ENCODE peak calls at places on chromosome 22, in six cellular contexts. S is tibial artery; D is CD8-positive, alpha-beta T cell; O is transverse colon; P is upper lobe of right lung; I is pancreas. K is an unnamed sample.

GRCh38 chr22:35074583-35074982 is 8.6 kb downstream of the ISX start:
- DNase-seq in S (no peak), I (no peak), P (no peak), D (no peak), O (no peak), K (no peak)

GRCh38 chr22:50209893-50210292 is 9.1 kb downstream of the SELENOO start:
- DNase-seq in D (peak; percentile 57), P (peak; percentile 81), O (peak; percentile 68), I (no peak), S (peak; percentile 61), K (peak; percentile 84)

GRCh38 chr22:46748948-46749681 is 11.1 kb upstream of the CERK start:
- DNase-seq in I (no peak), D (peak; percentile 73), O (no peak), S (no peak), P (peak; percentile 67), K (no peak)

GRCh38 chr22:17536269-17536668 is 27.0 kb upstream of the SLC25A18 start:
- DNase-seq in P (no peak), D (no peak), I (no peak), S (no peak), O (no peak), K (no peak)

GRCh38 chr22:17563936-17564391 is 666 bp downstream of the SLC25A18 start:
- DNase-seq in I (no peak), O (peak; percentile 27), P (no peak), S (peak; percentile 35), D (no peak), K (no peak)

GRCh38 chr22:32533265-32534068 is 58.9 kb downstream of the FBXO7 start:
- DNase-seq in S (no peak), I (no peak), D (no peak), O (no peak), P (no peak), K (no peak)

GRCh38 chr22:49036513-49036912 is 791.2 kb downstream of the BRD1 start:
- DNase-seq in D (no peak), P (no peak), I (no peak), S (no peak), O (no peak), K (no peak)

GRCh38 chr22:29704528-29705285 is 15.1 kb upstream of the CABP7 start:
- DNase-seq in I (peak; percentile 62), D (no peak), O (no peak), P (no peak), S (no peak), K (peak; percentile 30)

GRCh38 chr22:19041403-19042074 is 80.7 kb downstream of the DGCR2 start:
- DNase-seq in O (no peak), P (peak; percentile 40), S (peak; percentile 15), D (no peak), I (peak; percentile 35), K (peak; percentile 9)

GRCh38 chr22:29267462-29267857 is 321 bp downstream of the RHBDD3 start:
- DNase-seq in I (no peak), O (no peak), P (no peak), D (no peak), S (no peak), K (no peak)

GRCh38 chr22:31695423-31695822 is 33.4 kb upstream of the PISD start:
- DNase-seq in D (no peak), S (no peak), P (no peak), O (no peak), I (no peak), K (peak; percentile 7)

GRCh38 chr22:36465232-36466021 is 16.0 kb downstream of the TXN2 start:
- DNase-seq in P (peak; percentile 87), O (peak; percentile 80), D (no peak), I (peak; percentile 92), S (peak; percentile 76), K (peak; percentile 62)

GRCh38 chr22:26689553-26690301 is 32.3 kb downstream of the MIAT start:
- DNase-seq in P (no peak), D (no peak), O (no peak), I (no peak), S (no peak), K (no peak)

GRCh38 chr22:32512267-32512982 is 37.8 kb downstream of the FBXO7 start:
- DNase-seq in O (no peak), P (no peak), S (no peak), D (no peak), I (no peak), K (no peak)

GRCh38 chr22:17486313-17486712 is 77.0 kb upstream of the SLC25A18 start:
- DNase-seq in P (no peak), S (no peak), I (peak; percentile 79), O (no peak), D (no peak), K (no peak)

GRCh38 chr22:44351685-44352377 is 39.1 kb upstream of the SHISAL1 start:
- DNase-seq in S (no peak), D (no peak), O (peak; percentile 54), I (no peak), P (no peak), K (no peak)

GRCh38 chr22:45268167-45268957 is 16.4 kb upstream of the UPK3A start:
- DNase-seq in D (peak; percentile 7), I (no peak), O (peak; percentile 45), P (no peak), S (no peak), K (peak; percentile 65)

GRCh38 chr22:29755889-29756288 is 10.9 kb downstream of the ZMAT5 start:
- DNase-seq in S (no peak), P (no peak), I (no peak), O (no peak), D (no peak), K (no peak)

GRCh38 chr22:25100402-25100801 is 99.3 kb upstream of the CRYBB3 start:
- DNase-seq in S (no peak), I (no peak), O (no peak), P (no peak), D (no peak), K (no peak)

GRCh38 chr22:28822930-28823481 is 22.6 kb upstream of the XBP1 start:
- DNase-seq in S (no peak), O (peak; percentile 23), I (no peak), P (no peak), D (no peak), K (no peak)

DNA sequence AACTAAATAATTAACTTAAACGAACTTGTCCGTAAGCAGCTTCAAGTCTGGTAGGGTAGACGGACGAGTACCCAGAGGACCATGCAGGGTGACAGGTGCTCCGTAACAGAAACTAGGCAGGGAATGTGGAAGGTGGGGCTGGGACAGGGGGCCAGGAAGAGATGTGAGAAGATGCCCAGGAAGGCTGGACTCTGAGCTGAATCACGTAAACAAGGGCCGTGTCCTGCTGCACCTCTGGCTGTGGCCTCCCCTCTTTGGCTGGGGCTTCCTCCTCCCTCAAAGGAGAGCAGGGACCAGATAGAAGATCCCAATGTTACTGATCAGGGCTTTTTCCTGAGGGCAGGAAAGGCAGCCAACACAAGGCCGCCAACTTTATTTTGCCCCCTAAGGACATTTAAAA is 47.9 kb downstream of the PACSIN2 start:
- DNase-seq in I (no peak), D (no peak), S (no peak), P (no peak), O (no peak), K (no peak)
- H3K4me1 ChIP-seq in I (peaks cover 3% of the 10 kb centered on the region), D (no peaks in the 10 kb centered on the region), S (no peaks in the 10 kb centered on the region), P (peaks cover 30% of the 10 kb centered on the region), O (peaks cover 13% of the 10 kb centered on the region), K (peaks cover 21% of the 10 kb centered on the region)

DNA sequence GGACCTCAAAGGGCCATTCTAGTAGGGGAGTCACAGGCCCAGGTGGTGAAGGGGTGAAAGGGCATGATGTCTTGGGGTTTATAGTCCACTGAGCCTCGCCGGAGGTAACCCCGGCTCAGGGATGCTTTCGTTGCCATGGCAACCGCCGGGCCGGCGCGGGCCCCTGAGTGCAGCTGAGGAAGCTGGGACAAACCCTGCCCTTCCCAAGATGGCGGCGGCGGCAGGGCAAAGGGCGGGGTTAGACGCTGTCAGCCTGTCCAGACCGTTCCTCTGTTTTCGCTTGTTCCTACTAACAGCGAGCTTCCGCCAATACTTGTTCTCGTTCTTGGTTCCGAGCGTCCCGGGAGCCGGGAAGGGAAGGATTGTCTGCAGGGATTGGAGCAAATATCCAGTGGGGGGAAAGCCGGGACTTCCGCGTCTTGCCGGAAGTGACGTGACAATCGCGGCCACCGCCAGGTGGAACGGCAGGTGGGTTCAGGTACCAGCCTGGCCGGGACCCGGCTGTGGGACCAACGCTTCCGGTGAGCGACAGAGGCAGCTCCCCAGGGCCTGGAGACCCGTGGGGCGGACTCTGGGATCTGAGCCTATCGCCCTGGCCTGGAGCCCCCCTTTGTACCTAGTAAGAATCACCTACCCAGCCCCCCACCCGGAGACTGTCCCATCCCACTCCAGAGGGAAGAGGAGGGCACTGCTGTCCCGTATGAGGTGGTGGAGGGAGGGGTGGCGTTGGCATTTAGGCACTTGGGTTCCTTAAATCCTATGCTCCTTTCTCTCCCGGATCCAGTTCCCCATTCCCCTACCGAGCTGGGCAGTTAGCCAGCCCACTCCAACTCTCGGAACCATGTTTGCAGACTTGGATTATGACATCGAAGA is at the start of gene PICK1:
- DNase-seq in O (peak; percentile 85), S (peak; percentile 95), I (peak; percentile 89), P (peak; percentile 95), D (peak; percentile 56), K (peak; percentile 90)
- TF ChIP-seq CTCF in O (peak; percentile 66), S (no peak), I (no peak), P (no peak), D (no peak), K (no peak)

DNA sequence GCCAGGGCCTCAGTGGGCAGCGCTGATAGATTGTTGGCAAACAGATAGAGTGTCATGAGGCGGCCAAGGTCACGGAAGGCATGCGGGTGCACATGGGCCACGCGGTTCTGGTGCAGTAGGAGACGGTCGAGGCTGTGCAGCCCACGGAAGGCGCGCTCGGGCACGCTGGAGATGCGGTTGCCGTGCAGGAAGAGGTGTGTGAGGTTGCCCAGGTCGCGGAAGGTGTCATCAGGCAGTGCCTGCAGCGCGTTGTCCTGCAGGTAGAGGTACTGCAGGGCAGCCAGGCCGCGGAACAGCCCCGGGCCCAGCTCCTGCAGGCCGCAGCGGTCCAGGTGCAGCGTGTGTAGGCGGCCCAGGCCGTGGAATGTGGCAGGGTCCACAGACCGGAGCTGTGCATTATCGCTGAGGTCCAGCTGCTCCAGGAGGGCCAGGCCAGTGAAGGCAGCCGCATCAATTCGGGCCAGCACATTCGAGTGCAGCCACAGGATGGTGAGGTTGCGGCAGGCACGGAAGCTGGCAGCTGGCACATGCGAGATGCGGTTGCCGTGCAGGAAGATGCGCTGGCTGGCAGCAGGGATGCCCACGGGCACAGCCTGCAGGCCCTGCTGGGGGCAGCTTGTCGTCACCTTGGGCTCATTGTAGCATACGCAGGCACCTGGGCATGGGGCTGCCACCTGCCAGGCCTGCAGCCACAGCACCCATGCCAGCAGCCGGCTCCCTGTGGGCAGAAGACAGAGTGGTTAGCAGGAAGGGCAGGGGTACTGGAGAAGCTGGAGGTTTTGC is 25.5 kb downstream of the RTN4R start:
- DNase-seq in D (peak; percentile 36), S (no peak), O (no peak), I (no peak), P (no peak), K (no peak)
- H3K4me1 ChIP-seq in D (peaks cover 95% of the 10 kb centered on the region), S (peaks cover 3% of the 10 kb centered on the region), O (peaks cover 9% of the 10 kb centered on the region), I (peaks cover 2% of the 10 kb centered on the region), P (peaks cover 34% of the 10 kb centered on the region), K (peaks cover 3% of the 10 kb centered on the region)

DNA sequence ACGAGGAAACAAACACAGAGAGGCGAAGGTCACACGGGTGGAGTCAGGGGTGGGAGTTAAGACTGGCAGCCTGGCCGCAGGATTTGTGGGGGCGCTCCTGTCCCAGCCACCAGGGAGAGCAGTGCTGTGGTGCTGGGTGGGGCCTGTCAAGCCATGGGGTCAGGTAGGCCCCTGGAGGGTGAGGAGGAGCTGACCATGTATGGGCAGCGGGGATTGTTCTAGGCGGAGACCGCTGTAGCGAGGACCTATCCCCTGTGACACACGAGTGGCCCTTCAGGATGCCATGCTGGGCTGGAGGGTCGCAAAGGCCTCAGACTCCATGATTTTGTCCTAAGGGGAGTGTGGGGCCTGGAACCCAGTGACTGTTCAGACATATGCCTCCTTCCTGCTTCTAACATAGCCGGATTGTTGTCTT is 1.6 kb upstream of the RPS19BP1 start:
- DNase-seq in D (no peak), O (no peak), I (no peak), P (no peak), S (no peak), K (peak; percentile 65)
- TF ChIP-seq CTCF in D (no peak), O (no peak), I (no peak), P (no peak), S (no peak), K (no peak)

K was measured in mucosa of descending colon.